ENCODE peak calls at places on chromosomes 11 and 22, in six cellular contexts. J, N, Z, O, I and T are unnamed samples. For H3K36me3, the result is how much of the 10 kb centered on the place peaks cover.

GRCh38 chr11:12505183-12505582 is 127.8 kb downstream of the PARVA start:
- ATAC-seq in Z (no peak), N (no peak), I (no peak), J (no peak), O (no peak), T (no peak)

GRCh38 chr22:30626413-30626812 is 9.2 kb upstream of the SLC35E4 start:
- ATAC-seq in J (peak), I (no peak), Z (peak), N (peak), O (peak), T (no peak)

GRCh38 chr22:42754658-42755057 is 34.0 kb upstream of the A4GALT start:
- ATAC-seq in Z (peak), O (peak), N (peak), I (no peak), J (peak), T (peak)

GRCh38 chr11:8813658-8814057 is 97.3 kb upstream of the AKIP1 start:
- ATAC-seq in Z (peak), J (peak), N (peak), I (peak), O (peak), T (peak)

GRCh38 chr11:120128392-120129172 is 9.3 kb downstream of the TRIM29 start:
- ATAC-seq in J (peak), N (no peak), Z (no peak), I (no peak), O (no peak), T (peak)

GRCh38 chr22:29106839-29107238 is 34.0 kb downstream of the KREMEN1 start:
- ATAC-seq in N (no peak), J (no peak), Z (no peak), I (peak), O (no peak), T (no peak)

GRCh38 chr11:71379722-71380121 is 68.5 kb downstream of the DHCR7 start:
- ATAC-seq in J (no peak), I (no peak), N (no peak), Z (no peak), O (no peak), T (no peak)

GRCh38 chr11:27012254-27012921 is 18.5 kb downstream of the FIBIN start:
- ATAC-seq in Z (no peak), I (peak), O (no peak), J (no peak), N (no peak), T (no peak)

GRCh38 chr11:20089796-20090653 is 70.2 kb downstream of the DBX1 start:
- ATAC-seq in Z (no peak), N (no peak), O (peak), J (no peak), I (peak), T (no peak)

GRCh38 chr11:9726313-9727022 is 62.6 kb downstream of the SWAP70 start:
- ATAC-seq in N (peak), O (no peak), Z (no peak), J (no peak), I (peak), T (no peak)

GRCh38 chr11:130451261-130452019 is 3.0 kb downstream of the ADAMTS15 start:
- ATAC-seq in O (no peak), I (no peak), Z (no peak), N (no peak), J (no peak), T (peak)

GRCh38 chr11:110490886-110491285 is 61.1 kb downstream of the FDX1 start:
- ATAC-seq in I (no peak), N (no peak), J (no peak), Z (peak), O (no peak), T (peak)

GRCh38 chr22:45254388-45254787 is 13.7 kb upstream of the KIAA0930 start:
- ATAC-seq in N (no peak), O (no peak), I (peak), J (no peak), Z (no peak), T (no peak)

GRCh38 chr11:97739892-97740782 is 1280.6 kb upstream of the CNTN5 start:
- ATAC-seq in O (no peak), I (no peak), N (no peak), J (no peak), Z (no peak), T (peak)

GRCh38 chr11:33291004-33291777 is 34.0 kb downstream of the HIPK3 start:
- ATAC-seq in I (peak), N (no peak), J (no peak), O (no peak), Z (no peak), T (peak)

GRCh38 chr11:33269822-33270221 is 12.6 kb downstream of the HIPK3 start:
- ATAC-seq in I (peak), J (no peak), O (no peak), Z (no peak), N (no peak), T (no peak)

GRCh38 chr11:78424334-78425270 is 7.0 kb upstream of the GAB2 start:
- ATAC-seq in N (no peak), O (peak), I (peak), Z (peak), J (no peak), T (peak)

GRCh38 chr11:18081551-18081950 is 24.3 kb downstream of the SAAL1 start:
- ATAC-seq in I (no peak), O (no peak), N (no peak), J (no peak), Z (no peak), T (no peak)

GRCh38 chr11:118804094-118804493 is 13.1 kb upstream of the DDX6 start:
- ATAC-seq in Z (no peak), I (no peak), N (no peak), J (no peak), O (no peak), T (no peak)

GRCh38 chr11:118605116-118605867 is 2.1 kb upstream of the PHLDB1 start:
- ATAC-seq in N (no peak), Z (no peak), O (peak), I (no peak), J (peak), T (peak)

GRCh38 chr11:83035070-83035854 is 36.4 kb downstream of the RAB30 start:
- ATAC-seq in J (peak), I (peak), Z (peak), O (no peak), N (no peak), T (peak)

GRCh38 chr11:44303401-44303938 is 6.5 kb downstream of the ALX4 start:
- ATAC-seq in J (no peak), O (no peak), I (no peak), Z (no peak), N (no peak), T (no peak)

GRCh38 chr11:115581871-115582639 is 77.8 kb upstream of the CADM1 start:
- ATAC-seq in I (no peak), N (no peak), O (no peak), Z (no peak), J (peak), T (no peak)

DNA sequence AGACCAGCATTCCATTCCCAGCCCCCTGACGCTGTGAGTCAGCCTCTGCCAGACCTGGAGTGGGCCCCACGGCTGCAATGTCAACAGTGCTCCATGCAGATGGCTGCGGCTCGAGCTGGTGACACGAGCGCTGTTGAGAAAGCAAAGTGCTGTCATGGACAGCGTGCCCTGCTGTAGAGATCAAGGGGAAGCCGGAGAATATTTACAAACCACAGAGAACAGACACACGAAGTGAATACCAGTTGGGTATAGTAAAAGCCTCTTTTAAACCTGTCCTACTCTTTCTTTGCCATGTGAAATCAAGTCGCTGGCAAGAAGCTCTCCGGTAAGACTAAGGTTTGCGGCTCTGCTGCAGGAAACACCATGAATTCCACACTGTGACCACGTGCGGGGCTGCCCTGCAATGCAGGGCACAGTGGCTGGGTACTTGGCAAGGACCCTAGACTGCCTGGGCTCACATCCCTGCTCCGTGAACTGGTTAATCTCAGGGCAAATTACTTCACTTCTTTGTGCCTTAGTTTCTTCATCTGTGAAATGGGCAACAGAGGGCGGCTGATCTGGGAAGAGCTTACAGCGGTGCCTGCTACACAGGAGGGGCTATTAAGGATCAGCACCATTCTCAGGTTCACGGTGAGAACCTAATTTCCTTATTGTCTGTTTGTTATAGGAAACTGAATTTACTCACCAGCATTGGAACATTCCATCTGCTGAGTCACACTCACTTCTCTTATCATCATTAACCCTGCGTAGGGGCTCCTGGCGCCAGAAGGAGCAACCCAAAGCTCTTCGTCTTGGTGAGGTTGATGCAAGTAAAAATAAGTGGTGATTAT is 27.8 kb upstream of the ELFN2 start:
- ATAC-seq in Z (peak), N (peak), J (peak), O (peak), I (no peak), T (no peak)
- TF ChIP-seq POLR2AphosphoS5 in Z (no peak), N (peak), J (no peak), O (no peak), I (no peak), T (no peak)

GRCh38 chr11:133935551-133935910 is 21.2 kb downstream of the IGSF9B start:
- ATAC-seq in N (no peak), I (no peak), J (no peak), O (no peak), Z (no peak), T (no peak)
- H3K36me3 ChIP-seq in N (under half), I (under half), J (under half), O (under half), Z (under half), T (half or more)

DNA sequence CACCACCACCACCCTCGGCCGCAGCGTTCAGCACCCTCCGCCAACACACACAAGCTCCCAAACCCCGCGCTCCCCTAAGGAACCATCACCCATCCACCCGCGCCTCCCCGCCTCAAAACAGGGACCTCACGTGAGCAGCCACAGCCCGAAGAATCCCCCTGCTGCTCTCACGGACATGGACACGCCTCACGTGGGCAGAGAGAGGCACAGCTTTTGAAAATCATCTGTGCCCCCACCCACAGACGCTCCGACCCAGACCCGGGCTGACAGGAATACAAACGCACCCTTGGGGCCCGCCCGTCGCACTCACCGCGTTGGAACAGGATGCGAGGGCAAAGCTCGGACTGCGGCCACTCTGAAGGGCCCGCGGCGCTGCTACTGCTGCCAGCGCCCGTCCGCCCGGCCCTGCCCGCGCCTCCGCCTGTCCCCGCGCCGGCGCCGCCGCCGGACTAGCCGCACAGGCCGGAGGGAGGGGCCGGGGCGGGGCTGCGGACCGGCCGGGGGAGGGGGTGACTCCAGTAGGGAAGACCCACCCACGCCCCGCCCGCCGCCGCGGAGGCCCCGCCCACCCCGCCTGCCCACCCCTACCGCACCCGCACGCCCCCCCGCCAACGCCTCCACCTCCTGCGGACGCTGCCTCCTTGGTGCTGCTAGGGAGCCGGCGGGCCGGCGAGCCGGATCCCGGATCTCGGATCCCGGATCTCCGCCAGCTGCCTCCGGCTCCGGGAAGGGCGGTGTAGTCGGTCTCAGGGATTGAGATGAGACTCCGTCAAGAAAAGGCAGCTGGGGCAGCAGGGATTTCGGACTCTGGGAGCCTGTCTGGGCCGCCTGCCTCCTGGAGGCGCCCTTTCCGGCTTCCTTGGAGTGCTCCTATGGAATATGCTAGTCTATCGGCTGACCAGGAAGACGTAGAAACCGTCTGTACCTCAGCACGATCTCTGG is at the start of gene TRIM3:
- ATAC-seq in Z (peak), J (peak), O (peak), I (peak), N (peak), T (peak)
- TF ChIP-seq POLR2A in Z (no peak), J (peak), O (no peak), I (peak), N (no peak), T (peak)

DNA sequence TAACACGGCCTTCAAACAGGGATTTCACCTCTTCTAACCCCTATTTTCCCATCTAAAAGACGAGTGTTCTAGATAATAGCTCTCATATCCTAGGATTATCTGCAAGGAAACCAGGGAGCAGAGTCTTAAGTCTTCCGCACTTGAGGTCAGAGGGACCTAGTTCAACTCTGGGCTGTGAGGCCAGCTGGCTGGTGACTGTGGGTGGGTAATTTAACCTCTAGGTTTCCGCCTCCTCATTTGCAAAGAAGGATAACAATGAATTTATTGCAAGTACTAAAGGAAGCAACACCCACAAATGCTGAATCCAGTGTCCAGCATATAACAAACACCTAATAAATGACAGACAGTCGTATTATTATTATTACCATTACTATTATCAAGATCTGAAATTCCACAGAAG is 70.0 kb downstream of the LARGE1 start:
- ATAC-seq in N (no peak), O (no peak), J (no peak), Z (no peak), I (no peak), T (no peak)
- TF ChIP-seq POLR2AphosphoS5 in N (no peak), O (no peak), J (no peak), Z (no peak), I (no peak), T (no peak)

GRCh38 chr22:49305966-49306631 is 521.6 kb downstream of the BRD1 start:
- ATAC-seq in O (no peak), J (no peak), Z (no peak), I (no peak), N (no peak), T (no peak)
- H3K36me3 ChIP-seq in O (under half), J (under half), Z (under half), I (under half), N (under half), T (under half)

GRCh38 chr11:35598254-35599125 is 19.8 kb upstream of the FJX1 start:
- ATAC-seq in Z (no peak), I (peak), N (no peak), J (no peak), O (no peak), T (no peak)

GRCh38 chr11:35593143-35593542 is 25.1 kb upstream of the FJX1 start:
- ATAC-seq in Z (peak), N (peak), I (peak), J (no peak), O (no peak), T (no peak)

GRCh38 chr11:35589281-35589680 is 29.0 kb upstream of the FJX1 start:
- ATAC-seq in Z (no peak), O (no peak), I (no peak), J (no peak), N (no peak), T (no peak)

GRCh38 chr11:35590412-35590811 is 27.8 kb upstream of the FJX1 start:
- ATAC-seq in I (no peak), O (no peak), N (no peak), Z (no peak), J (no peak), T (no peak)

DNA sequence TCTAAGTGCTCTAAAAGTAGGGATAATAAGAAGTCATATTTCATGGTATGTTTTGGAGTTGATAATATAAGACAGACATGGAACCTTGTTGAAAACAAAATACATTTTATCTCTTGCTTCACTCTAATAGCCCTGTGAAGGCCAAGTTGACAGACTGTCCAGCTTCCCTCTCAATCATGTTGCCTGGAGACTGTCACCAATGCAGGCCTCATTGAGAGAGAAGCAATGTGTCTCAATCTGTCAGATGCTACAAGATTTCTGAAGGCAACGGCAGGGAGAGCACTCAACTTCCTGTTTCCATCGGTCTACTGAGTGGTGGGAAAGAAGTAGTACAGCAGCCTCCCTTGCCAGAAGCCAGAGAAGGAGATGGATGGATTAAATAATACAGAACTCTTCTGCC is 23.6 kb upstream of the FJX1 start:
- ATAC-seq in J (no peak), O (no peak), N (no peak), I (no peak), Z (no peak), T (no peak)
- TF ChIP-seq POLR2A in J (no peak), O (no peak), N (no peak), I (no peak), Z (no peak), T (no peak)

DNA sequence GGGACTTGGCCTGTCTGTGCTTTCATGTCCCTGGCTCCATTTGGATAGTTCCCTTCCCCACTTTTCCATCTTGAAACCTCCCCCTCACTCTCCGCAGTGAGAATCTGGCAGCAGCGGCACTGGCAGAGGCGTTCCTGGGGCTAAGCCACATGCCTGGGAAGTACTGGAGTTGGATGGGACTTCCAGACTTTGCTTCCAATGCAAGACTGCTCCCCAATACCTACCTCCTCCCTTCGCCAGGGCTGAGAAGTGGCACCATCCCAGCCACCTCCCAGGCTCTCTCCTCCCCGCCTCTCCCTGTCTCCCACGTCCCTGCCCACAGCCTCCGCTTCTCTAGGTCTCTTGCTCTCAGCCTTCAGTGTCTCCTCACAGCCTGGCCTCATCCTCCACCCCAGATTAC is 16.6 kb downstream of the TST start:
- ATAC-seq in Z (no peak), I (no peak), O (no peak), N (no peak), J (no peak), T (no peak)
- TF ChIP-seq POLR2AphosphoS5 in Z (no peak), I (no peak), O (no peak), N (no peak), J (no peak), T (no peak)

GRCh38 chr22:50440544-50441249 is 34.1 kb downstream of the SBF1 start:
- ATAC-seq in J (no peak), I (no peak), N (peak), Z (no peak), O (peak), T (no peak)
- H3K36me3 ChIP-seq in J (half or more), I (under half), N (under half), Z (half or more), O (half or more), T (half or more)

GRCh38 chr22:27727673-27728451 is 73.7 kb downstream of the MN1 start:
- ATAC-seq in Z (no peak), J (no peak), O (no peak), I (no peak), N (no peak), T (no peak)

GRCh38 chr22:27724706-27725105 is 76.8 kb downstream of the MN1 start:
- ATAC-seq in O (no peak), I (no peak), Z (no peak), N (no peak), J (no peak), T (no peak)

GRCh38 chr22:27726344-27726725 is 75.2 kb downstream of the MN1 start:
- ATAC-seq in Z (peak), J (no peak), N (peak), O (no peak), I (no peak), T (peak)

GRCh38 chr22:27724181-27724580 is 77.4 kb downstream of the MN1 start:
- ATAC-seq in J (no peak), Z (no peak), I (no peak), N (no peak), O (no peak), T (no peak)

DNA sequence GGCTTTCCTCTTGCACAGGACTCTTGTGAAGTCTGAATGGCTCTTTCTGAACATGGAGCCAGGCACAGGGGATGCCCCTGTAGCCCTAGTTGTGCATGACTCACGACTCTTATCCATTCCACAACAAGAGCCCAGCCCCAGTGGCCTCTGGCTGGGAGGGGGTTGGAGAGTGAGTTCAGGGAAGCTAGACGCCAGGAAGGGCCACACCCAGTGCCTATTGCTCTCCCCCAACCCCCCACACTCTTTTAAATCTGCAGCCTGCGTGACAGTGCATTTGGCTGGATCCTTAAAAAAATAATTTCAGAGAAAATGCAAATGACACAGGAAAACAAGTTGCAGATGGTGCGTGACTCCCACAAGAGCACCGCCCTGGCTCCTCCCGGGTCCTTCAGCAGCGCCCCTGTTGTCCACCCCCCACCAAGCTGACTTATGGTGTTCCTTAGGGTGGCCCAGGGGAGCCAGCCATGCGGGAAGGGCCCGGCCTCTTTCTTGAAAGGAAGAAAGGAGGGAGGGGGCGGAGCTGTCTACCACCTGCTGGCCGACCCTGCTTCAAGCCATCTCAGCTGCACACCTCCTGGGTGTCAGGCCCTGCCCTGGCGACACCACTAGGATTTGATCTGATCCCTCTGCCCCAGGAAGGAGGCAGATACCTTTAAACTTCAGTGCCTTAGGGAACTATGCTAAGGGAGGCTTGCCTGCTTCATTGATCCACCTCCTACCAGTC is 74.7 kb downstream of the MN1 start:
- ATAC-seq in O (peak), I (no peak), J (no peak), Z (peak), N (peak), T (peak)
- TF ChIP-seq POLR2A in O (peak), I (no peak), J (no peak), Z (no peak), N (no peak), T (no peak)